ENCODE peak calls at places on chromosome 10, in nine cellular contexts. M is heart right ventricle; B is nucleus accumbens; R is WTC11; Q is NCI-H2081; T is stimulated activated CD4-positive, alpha-beta T cell treated with anti-CD3 and anti-CD28 coated beads, TNF-alpha, amount 100 ng/mL, for 4 hours; Z is RWPE2; G is GM04504; J is pancreas. L is an unnamed sample.

GRCh38 chr10:99370993-99371392 is 41.8 kb downstream of the CNNM1 start:
- DNase-seq in M (no peak), B (no peak), R (no peak), Q (peak; percentile 7), T (no peak), Z (no peak), G (no peak), J (no peak), L (no peak)

GRCh38 chr10:86100581-86101061 is 266.0 kb downstream of the GRID1 start:
- DNase-seq in M (no peak), B (no peak), R (no peak), Q (peak; percentile 20), T (no peak), Z (no peak), G (no peak), J (no peak), L (no peak)

GRCh38 chr10:104935656-104936055 is 294.6 kb downstream of the SORCS3 start:
- DNase-seq in M (no peak), B (no peak), R (no peak), Q (no peak), T (no peak), Z (no peak), G (no peak), J (no peak), L (no peak)

GRCh38 chr10:101886521-101887312 is 43.1 kb upstream of the KCNIP2 start:
- DNase-seq in M (no peak), B (no peak), R (no peak), Q (no peak), T (no peak), Z (no peak), G (no peak), J (no peak), L (no peak)

GRCh38 chr10:127649642-127650041 is 87.3 kb upstream of the FOXI2 start:
- DNase-seq in M (no peak), B (no peak), R (peak; percentile 78), Q (no peak), T (no peak), Z (no peak), G (no peak), J (no peak), L (no peak)

GRCh38 chr10:116783011-116783655 is 40.8 kb upstream of the HSPA12A start:
- DNase-seq in M (no peak), B (no peak), R (no peak), Q (no peak), T (no peak), Z (no peak), G (no peak), J (no peak), L (no peak)

GRCh38 chr10:101630420-101630920 is 42.3 kb downstream of the DPCD start:
- DNase-seq in M (no peak), B (no peak), R (no peak), Q (no peak), T (no peak), Z (no peak), G (no peak), J (no peak), L (no peak)

GRCh38 chr10:7170626-7171322 is 240.1 kb downstream of the SFMBT2 start:
- DNase-seq in M (peak; percentile 28), B (peak; percentile 22), R (no peak), Q (no peak), T (no peak), Z (no peak), G (no peak), J (no peak), L (no peak)

GRCh38 chr10:62373639-62373994 is 552 bp upstream of the ZNF365 start:
- DNase-seq in M (no peak), B (no peak), R (no peak), Q (no peak), T (no peak), Z (no peak), G (no peak), J (no peak), L (no peak)

GRCh38 chr10:132272061-132272766 is 35.5 kb downstream of the STK32C start:
- DNase-seq in M (no peak), B (no peak), R (no peak), Q (no peak), T (no peak), Z (no peak), G (peak; percentile 55), J (peak; percentile 51), L (peak; percentile 19)